ENCODE peak calls at places on chromosomes 2 and 18, in seven cellular contexts. One of them, this sample, is unnamed. For H3K79me1, the result is how much of the 10 kb centered on the place peaks cover.

GRCh38 chr2:204401114-204401513 is 144.2 kb upstream of the PARD3B start:
- DNase-seq in trophoblast cell: peak
- DNase-seq in H9: no peak
- DNase-seq in mesendoderm: no peak
- DNase-seq in IMR-90: peak
- DNase-seq in neuronal stem cell: no peak
- DNase-seq in H1: no peak
- DNase-seq in this sample: no peak

GRCh38 chr2:65350714-65351113 is 81.7 kb downstream of the SPRED2 start:
- DNase-seq in trophoblast cell: peak
- DNase-seq in H9: peak
- DNase-seq in mesendoderm: peak
- DNase-seq in IMR-90: no peak
- DNase-seq in neuronal stem cell: no peak
- DNase-seq in H1: no peak
- DNase-seq in this sample: peak

GRCh38 chr2:209431701-209432100 is 7.9 kb downstream of the MAP2 start:
- DNase-seq in trophoblast cell: peak
- DNase-seq in H9: no peak
- DNase-seq in mesendoderm: peak
- DNase-seq in IMR-90: peak
- DNase-seq in neuronal stem cell: no peak
- DNase-seq in H1: no peak
- DNase-seq in this sample: no peak

GRCh38 chr2:133270550-133270949 is 297.7 kb downstream of the NCKAP5 start:
- DNase-seq in trophoblast cell: no peak
- DNase-seq in H9: no peak
- DNase-seq in mesendoderm: no peak
- DNase-seq in IMR-90: no peak
- DNase-seq in neuronal stem cell: no peak
- DNase-seq in H1: no peak
- DNase-seq in this sample: no peak

GRCh38 chr2:239937866-239938640 is 87.1 kb downstream of the NDUFA10 start:
- DNase-seq in trophoblast cell: no peak
- DNase-seq in H9: peak
- DNase-seq in mesendoderm: no peak
- DNase-seq in IMR-90: no peak
- DNase-seq in neuronal stem cell: no peak
- DNase-seq in H1: no peak
- DNase-seq in this sample: no peak

GRCh38 chr2:238412067-238412767 is 14.5 kb upstream of the ASB1 start:
- DNase-seq in trophoblast cell: no peak
- DNase-seq in H9: no peak
- DNase-seq in mesendoderm: no peak
- DNase-seq in IMR-90: no peak
- DNase-seq in neuronal stem cell: no peak
- DNase-seq in H1: no peak
- DNase-seq in this sample: no peak

GRCh38 chr2:58268685-58269084 is 27.6 kb upstream of the FANCL start:
- DNase-seq in trophoblast cell: no peak
- DNase-seq in H9: no peak
- DNase-seq in mesendoderm: no peak
- DNase-seq in IMR-90: no peak
- DNase-seq in neuronal stem cell: no peak
- DNase-seq in H1: no peak
- DNase-seq in this sample: no peak

GRCh38 chr18:9058426-9058825 is 44.1 kb upstream of the NDUFV2 start:
- DNase-seq in trophoblast cell: no peak
- DNase-seq in H9: no peak
- DNase-seq in mesendoderm: no peak
- DNase-seq in IMR-90: no peak
- DNase-seq in neuronal stem cell: no peak
- DNase-seq in H1: no peak
- DNase-seq in this sample: no peak

GRCh38 chr2:62110415-62111025 is 85.4 kb upstream of the B3GNT2 start:
- DNase-seq in trophoblast cell: no peak
- DNase-seq in H9: no peak
- DNase-seq in mesendoderm: no peak
- DNase-seq in IMR-90: peak
- DNase-seq in neuronal stem cell: no peak
- DNase-seq in H1: no peak
- DNase-seq in this sample: no peak

GRCh38 chr2:187302619-187303018 is 145.4 kb downstream of the CALCRL start:
- DNase-seq in trophoblast cell: no peak
- DNase-seq in H9: no peak
- DNase-seq in mesendoderm: no peak
- DNase-seq in IMR-90: peak
- DNase-seq in neuronal stem cell: no peak
- DNase-seq in H1: no peak
- DNase-seq in this sample: peak

GRCh38 chr18:32771169-32771751 is 1.6 kb downstream of the KLHL14 start:
- DNase-seq in trophoblast cell: no peak
- DNase-seq in H9: peak
- DNase-seq in mesendoderm: peak
- DNase-seq in IMR-90: no peak
- DNase-seq in neuronal stem cell: no peak
- DNase-seq in H1: peak
- DNase-seq in this sample: peak

GRCh38 chr2:112156152-112156986 is 18.2 kb downstream of the FBLN7 start:
- DNase-seq in trophoblast cell: no peak
- DNase-seq in H9: no peak
- DNase-seq in mesendoderm: no peak
- DNase-seq in IMR-90: peak
- DNase-seq in neuronal stem cell: peak
- DNase-seq in H1: no peak
- DNase-seq in this sample: peak

GRCh38 chr18:77051581-77052296 is 80.8 kb downstream of the MBP start:
- DNase-seq in trophoblast cell: no peak
- DNase-seq in H9: no peak
- DNase-seq in mesendoderm: no peak
- DNase-seq in IMR-90: no peak
- DNase-seq in neuronal stem cell: no peak
- DNase-seq in H1: no peak
- DNase-seq in this sample: no peak

GRCh38 chr2:135475128-135475527 is 55.9 kb downstream of the ZRANB3 start:
- DNase-seq in trophoblast cell: no peak
- DNase-seq in H9: no peak
- DNase-seq in mesendoderm: no peak
- DNase-seq in IMR-90: no peak
- DNase-seq in neuronal stem cell: no peak
- DNase-seq in H1: no peak
- DNase-seq in this sample: no peak

GRCh38 chr2:8786463-8786862 is 51.0 kb downstream of the KIDINS220 start:
- DNase-seq in trophoblast cell: no peak
- DNase-seq in H9: no peak
- DNase-seq in mesendoderm: no peak
- DNase-seq in IMR-90: no peak
- DNase-seq in neuronal stem cell: no peak
- DNase-seq in H1: no peak
- DNase-seq in this sample: no peak

GRCh38 chr2:71850306-71850801 is 297.3 kb downstream of the CYP26B1 start:
- DNase-seq in trophoblast cell: no peak
- DNase-seq in H9: peak
- DNase-seq in mesendoderm: no peak
- DNase-seq in IMR-90: no peak
- DNase-seq in neuronal stem cell: no peak
- DNase-seq in H1: no peak
- DNase-seq in this sample: no peak

GRCh38 chr2:11481426-11481788 is 15.4 kb upstream of the E2F6 start:
- DNase-seq in trophoblast cell: no peak
- DNase-seq in H9: no peak
- DNase-seq in mesendoderm: no peak
- DNase-seq in IMR-90: no peak
- DNase-seq in neuronal stem cell: no peak
- DNase-seq in H1: no peak
- DNase-seq in this sample: no peak

GRCh38 chr2:157173740-157174184 is 83.7 kb upstream of the GALNT5 start:
- DNase-seq in trophoblast cell: peak
- DNase-seq in H9: no peak
- DNase-seq in mesendoderm: no peak
- DNase-seq in IMR-90: peak
- DNase-seq in neuronal stem cell: no peak
- DNase-seq in H1: no peak
- DNase-seq in this sample: peak

GRCh38 chr2:126838718-126838985 is 60.0 kb upstream of the TEX51 start:
- DNase-seq in trophoblast cell: no peak
- DNase-seq in H9: peak
- DNase-seq in mesendoderm: peak
- DNase-seq in IMR-90: no peak
- DNase-seq in neuronal stem cell: no peak
- DNase-seq in H1: no peak
- DNase-seq in this sample: no peak

DNA sequence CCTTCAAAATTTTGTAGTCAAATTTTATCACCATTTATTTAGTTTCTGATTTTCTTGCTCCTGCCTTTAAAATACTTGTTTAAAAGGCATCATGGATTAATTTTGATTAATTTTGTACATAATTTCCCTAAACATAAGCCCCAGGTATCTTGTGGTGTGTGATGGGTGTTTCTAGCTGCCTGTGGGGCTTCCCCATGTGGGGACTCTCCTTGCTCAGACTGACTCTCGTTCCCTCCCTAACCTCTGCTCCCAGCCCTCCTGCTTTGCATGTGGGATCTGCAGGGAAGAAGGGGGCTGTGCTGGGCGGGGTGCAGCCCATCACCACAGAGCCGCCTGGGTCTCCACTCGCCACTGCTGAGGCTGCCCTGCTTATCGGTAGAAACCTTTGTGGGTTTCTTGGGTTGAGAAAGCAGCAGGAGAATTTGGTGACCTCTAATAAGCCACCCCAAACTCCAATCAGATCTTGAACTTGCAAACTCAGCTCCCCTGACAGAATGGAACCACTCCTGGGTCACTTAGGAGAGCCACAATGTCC is 72.5 kb downstream of the MRPS9 start:
- DNase-seq in trophoblast cell: no peak
- DNase-seq in H9: no peak
- DNase-seq in mesendoderm: no peak
- DNase-seq in IMR-90: no peak
- DNase-seq in neuronal stem cell: no peak
- DNase-seq in H1: no peak
- DNase-seq in this sample: no peak
- H3K9ac ChIP-seq in trophoblast cell: no peak
- H3K9ac ChIP-seq in H9: no peak
- H3K9ac ChIP-seq in mesendoderm: no peak
- H3K9ac ChIP-seq in IMR-90: no peak
- H3K9ac ChIP-seq in neuronal stem cell: no peak
- H3K9ac ChIP-seq in H1: no peak
- H3K9ac ChIP-seq in this sample: no peak

GRCh38 chr2:191112448-191112901 is 38.3 kb downstream of the STAT4 start:
- DNase-seq in trophoblast cell: no peak
- DNase-seq in H9: no peak
- DNase-seq in mesendoderm: no peak
- DNase-seq in IMR-90: no peak
- DNase-seq in neuronal stem cell: no peak
- DNase-seq in H1: no peak
- DNase-seq in this sample: no peak
- H3K79me1 ChIP-seq in trophoblast cell: under half
- H3K79me1 ChIP-seq in H9: under half
- H3K79me1 ChIP-seq in mesendoderm: under half
- H3K79me1 ChIP-seq in IMR-90: under half
- H3K79me1 ChIP-seq in neuronal stem cell: under half
- H3K79me1 ChIP-seq in H1: under half
- H3K79me1 ChIP-seq in this sample: under half

DNA sequence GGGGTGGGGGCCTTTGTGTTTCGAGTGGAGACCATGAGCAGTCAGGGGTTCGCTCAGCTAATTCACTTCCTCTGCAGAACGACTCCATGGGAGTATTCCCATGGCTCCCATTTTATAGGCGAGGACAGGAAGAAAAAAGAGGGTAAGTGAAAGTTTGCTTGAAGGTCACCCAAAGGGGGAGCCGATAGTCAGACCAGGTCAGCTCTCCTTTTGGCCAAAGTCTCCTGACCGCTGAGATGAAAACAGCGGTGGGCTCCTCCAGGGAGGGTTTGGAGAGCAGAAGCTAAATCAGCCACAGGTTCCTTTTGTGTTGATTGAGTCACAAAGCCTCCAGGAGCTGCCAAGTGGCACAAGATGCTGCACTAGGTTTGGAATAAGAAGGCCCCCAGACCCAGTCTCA is 34.1 kb upstream of the CTAGE1 start:
- DNase-seq in trophoblast cell: no peak
- DNase-seq in H9: peak
- DNase-seq in mesendoderm: peak
- DNase-seq in IMR-90: no peak
- DNase-seq in neuronal stem cell: peak
- DNase-seq in H1: peak
- DNase-seq in this sample: no peak
- H3K9ac ChIP-seq in trophoblast cell: no peak
- H3K9ac ChIP-seq in H9: no peak
- H3K9ac ChIP-seq in mesendoderm: no peak
- H3K9ac ChIP-seq in IMR-90: no peak
- H3K9ac ChIP-seq in neuronal stem cell: no peak
- H3K9ac ChIP-seq in H1: no peak
- H3K9ac ChIP-seq in this sample: no peak

GRCh38 chr2:95730813-95731212 is 139.0 kb downstream of the TRIM43 start:
- DNase-seq in trophoblast cell: no peak
- DNase-seq in H9: no peak
- DNase-seq in mesendoderm: no peak
- DNase-seq in IMR-90: no peak
- DNase-seq in neuronal stem cell: no peak
- DNase-seq in H1: no peak
- DNase-seq in this sample: no peak

GRCh38 chr2:95734976-95735890 is 143.4 kb downstream of the TRIM43 start:
- DNase-seq in trophoblast cell: peak
- DNase-seq in H9: no peak
- DNase-seq in mesendoderm: no peak
- DNase-seq in IMR-90: no peak
- DNase-seq in neuronal stem cell: no peak
- DNase-seq in H1: no peak
- DNase-seq in this sample: no peak

GRCh38 chr2:95728878-95729511 is 137.2 kb downstream of the TRIM43 start:
- DNase-seq in trophoblast cell: peak
- DNase-seq in H9: peak
- DNase-seq in mesendoderm: peak
- DNase-seq in IMR-90: peak
- DNase-seq in neuronal stem cell: peak
- DNase-seq in H1: peak
- DNase-seq in this sample: peak

GRCh38 chr2:95729556-95729955 is 137.8 kb downstream of the TRIM43 start:
- DNase-seq in trophoblast cell: no peak
- DNase-seq in H9: no peak
- DNase-seq in mesendoderm: no peak
- DNase-seq in IMR-90: no peak
- DNase-seq in neuronal stem cell: no peak
- DNase-seq in H1: no peak
- DNase-seq in this sample: no peak
- H3K79me1 ChIP-seq in trophoblast cell: under half
- H3K79me1 ChIP-seq in H9: under half
- H3K79me1 ChIP-seq in mesendoderm: under half
- H3K79me1 ChIP-seq in IMR-90: under half
- H3K79me1 ChIP-seq in neuronal stem cell: under half
- H3K79me1 ChIP-seq in H1: under half
- H3K79me1 ChIP-seq in this sample: under half

DNA sequence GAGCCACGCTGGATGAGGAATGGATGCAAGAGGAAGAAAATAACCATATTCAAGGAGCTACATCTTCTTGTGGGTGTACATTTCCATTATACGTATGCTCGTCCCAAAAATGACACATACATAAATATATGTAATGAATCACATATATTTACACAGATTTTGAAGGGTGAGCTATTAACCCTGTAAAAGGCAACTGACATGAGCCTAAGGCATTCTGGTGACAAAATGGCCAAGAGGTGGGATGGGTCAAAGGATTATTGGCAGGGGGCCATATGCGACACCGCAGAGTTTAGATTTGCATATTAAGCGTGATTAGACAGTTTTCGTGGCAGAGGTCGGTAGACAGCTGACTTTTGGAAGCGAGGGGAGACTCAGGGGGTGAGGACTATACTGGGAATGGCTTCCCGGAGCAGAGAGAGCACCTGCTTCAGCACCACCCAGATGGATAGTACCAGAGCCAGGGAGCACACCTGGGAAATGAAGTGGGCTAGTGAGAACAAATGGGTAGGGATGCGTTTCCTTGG is 431 bp upstream of the CNRIP1 start:
- DNase-seq in trophoblast cell: no peak
- DNase-seq in H9: peak
- DNase-seq in mesendoderm: peak
- DNase-seq in IMR-90: no peak
- DNase-seq in neuronal stem cell: peak
- DNase-seq in H1: peak
- DNase-seq in this sample: no peak
- H3K9ac ChIP-seq in trophoblast cell: no peak
- H3K9ac ChIP-seq in H9: no peak
- H3K9ac ChIP-seq in mesendoderm: no peak
- H3K9ac ChIP-seq in IMR-90: peak
- H3K9ac ChIP-seq in neuronal stem cell: no peak
- H3K9ac ChIP-seq in H1: no peak
- H3K9ac ChIP-seq in this sample: peak